ENCODE peak calls at places on chromosomes 16 and 17, in six cellular contexts. B, E, A, U, S and J are unnamed samples.

GRCh38 chr16:11796227-11797165 is 562 bp downstream of the ZC3H7A start:
- DNase-seq in B (peak), E (no peak), A (no peak), U (no peak), S (peak), J (peak)

GRCh38 chr16:55775857-55776256 is 57.0 kb downstream of the CES1 start:
- DNase-seq in B (no peak), E (no peak), A (no peak), U (no peak), S (no peak), J (no peak)

GRCh38 chr16:70648606-70649005 is 2.2 kb downstream of the IL34 start:
- DNase-seq in B (peak), E (no peak), A (no peak), U (no peak), S (no peak), J (no peak)

GRCh38 chr17:51006601-51007000 is 114.1 kb downstream of the SPAG9 start:
- DNase-seq in B (no peak), E (no peak), A (no peak), U (no peak), S (no peak), J (no peak)

GRCh38 chr16:66121466-66121865 is 245.0 kb upstream of the CDH5 start:
- DNase-seq in B (no peak), E (no peak), A (no peak), U (no peak), S (no peak), J (no peak)

GRCh38 chr16:75614247-75614897 is 8.7 kb downstream of the ADAT1 start:
- DNase-seq in B (no peak), E (no peak), A (no peak), U (no peak), S (peak), J (no peak)

GRCh38 chr16:16003719-16004313 is 54.4 kb downstream of the ABCC1 start:
- DNase-seq in B (no peak), E (no peak), A (no peak), U (no peak), S (no peak), J (no peak)

GRCh38 chr16:4763791-4764190 is 3.2 kb downstream of the ZNF500 start:
- DNase-seq in B (no peak), E (no peak), A (no peak), U (no peak), S (no peak), J (peak)

GRCh38 chr17:16287563-16288027 is 65.7 kb downstream of the CENPV start:
- DNase-seq in B (no peak), E (no peak), A (no peak), U (peak), S (no peak), J (no peak)

GRCh38 chr16:14013571-14014283 is 57.4 kb upstream of the MRTFB start:
- DNase-seq in B (no peak), E (no peak), A (no peak), U (no peak), S (peak), J (no peak)

GRCh38 chr17:37725021-37725585 is 19.8 kb downstream of the HNF1B start:
- DNase-seq in B (no peak), E (no peak), A (no peak), U (no peak), S (no peak), J (no peak)

GRCh38 chr17:3447625-3448024 is 14.0 kb upstream of the OR1E2 start:
- DNase-seq in B (no peak), E (no peak), A (no peak), U (no peak), S (peak), J (no peak)

GRCh38 chr17:7912927-7913524 is 3.1 kb downstream of the RNF227 start:
- DNase-seq in B (no peak), E (no peak), A (no peak), U (peak), S (peak), J (no peak)

GRCh38 chr17:14950216-14950615 is 314.9 kb downstream of the PMP22 start:
- DNase-seq in B (no peak), E (no peak), A (no peak), U (no peak), S (no peak), J (no peak)

GRCh38 chr16:28261916-28262315 is 30.4 kb upstream of the SBK1 start:
- DNase-seq in B (no peak), E (no peak), A (no peak), U (no peak), S (no peak), J (peak)

GRCh38 chr16:69005641-69006355 is 99.7 kb upstream of the HAS3 start:
- DNase-seq in B (no peak), E (no peak), A (no peak), U (peak), S (no peak), J (no peak)

GRCh38 chr17:79840204-79840988 is 1.2 kb upstream of the CBX4 start:
- DNase-seq in B (peak), E (no peak), A (no peak), U (no peak), S (no peak), J (peak)